ENCODE peak calls at places on chromosomes 6 and 20, in four cellular contexts. One of them, this sample, is unnamed.

GRCh38 chr6:82410151-82410621 is 46.6 kb downstream of the TPBG start:
- DNase-seq in GM19239: no peak
- DNase-seq in fibroblast of pulmonary artery: peak
- DNase-seq in ACHN: no peak
- DNase-seq in this sample: peak

GRCh38 chr6:3409699-3410384 is 47.0 kb downstream of the SLC22A23 start:
- DNase-seq in GM19239: no peak
- DNase-seq in fibroblast of pulmonary artery: peak
- DNase-seq in ACHN: no peak
- DNase-seq in this sample: no peak

GRCh38 chr6:153588328-153588727 is 450.7 kb upstream of the OPRM1 start:
- DNase-seq in GM19239: no peak
- DNase-seq in fibroblast of pulmonary artery: no peak
- DNase-seq in ACHN: no peak
- DNase-seq in this sample: no peak

GRCh38 chr6:8180327-8181161 is 78.2 kb upstream of the EEF1E1 start:
- DNase-seq in GM19239: no peak
- DNase-seq in fibroblast of pulmonary artery: peak
- DNase-seq in ACHN: peak
- DNase-seq in this sample: no peak

GRCh38 chr6:151289399-151290007 is 49.7 kb downstream of the AKAP12 start:
- DNase-seq in GM19239: no peak
- DNase-seq in fibroblast of pulmonary artery: peak
- DNase-seq in ACHN: no peak
- DNase-seq in this sample: no peak

GRCh38 chr6:75208564-75209431 is 2.9 kb upstream of the COL12A1 start:
- DNase-seq in GM19239: peak
- DNase-seq in fibroblast of pulmonary artery: peak
- DNase-seq in ACHN: peak
- DNase-seq in this sample: peak

GRCh38 chr6:15659181-15659580 is 3.6 kb downstream of the DTNBP1 start:
- DNase-seq in GM19239: no peak
- DNase-seq in fibroblast of pulmonary artery: no peak
- DNase-seq in ACHN: no peak
- DNase-seq in this sample: no peak

GRCh38 chr20:6122111-6122872 is 538 bp downstream of the FERMT1 start:
- DNase-seq in GM19239: no peak
- DNase-seq in fibroblast of pulmonary artery: peak
- DNase-seq in ACHN: peak
- DNase-seq in this sample: no peak

GRCh38 chr6:26653007-26653406 is 6.5 kb downstream of the ZNF322 start:
- DNase-seq in GM19239: no peak
- DNase-seq in fibroblast of pulmonary artery: no peak
- DNase-seq in ACHN: no peak
- DNase-seq in this sample: no peak

GRCh38 chr6:5175195-5175594 is 85.6 kb downstream of the LYRM4 start:
- DNase-seq in GM19239: no peak
- DNase-seq in fibroblast of pulmonary artery: no peak
- DNase-seq in ACHN: peak
- DNase-seq in this sample: peak

GRCh38 chr6:22036267-22036666 is 260.6 kb downstream of the PRL start:
- DNase-seq in GM19239: no peak
- DNase-seq in fibroblast of pulmonary artery: peak
- DNase-seq in ACHN: peak
- DNase-seq in this sample: no peak

GRCh38 chr20:63740070-63740500 is 509 bp downstream of the SLC2A4RG start:
- DNase-seq in GM19239: peak
- DNase-seq in fibroblast of pulmonary artery: peak
- DNase-seq in ACHN: peak
- DNase-seq in this sample: peak

GRCh38 chr6:144712541-144712940 is 427.4 kb downstream of the UTRN start:
- DNase-seq in GM19239: no peak
- DNase-seq in fibroblast of pulmonary artery: peak
- DNase-seq in ACHN: no peak
- DNase-seq in this sample: no peak

GRCh38 chr6:89828988-89829590 is 591 bp upstream of the CASP8AP2 start:
- DNase-seq in GM19239: no peak
- DNase-seq in fibroblast of pulmonary artery: no peak
- DNase-seq in ACHN: peak
- DNase-seq in this sample: no peak

GRCh38 chr6:43077981-43078411 is 1.9 kb downstream of the PTK7 start:
- DNase-seq in GM19239: no peak
- DNase-seq in fibroblast of pulmonary artery: peak
- DNase-seq in ACHN: no peak
- DNase-seq in this sample: peak